ENCODE peak calls at places on chromosomes 4 and X, in nine cellular contexts. S is A673, B is Peyer's patch, E is esophagus squamous epithelium, V is PC-3, G is cardiac muscle cell, X is GM13976, Q is lower leg skin, A is endothelial cell. K is an unnamed sample.
A peak's percentile ranks its signal among the peaks of the same experiment; 100 is the strongest.

GRCh38 chr4:69458184-69458826 is 37.4 kb downstream of the UGT2B4 start:
- DNase-seq in V (no peak), G (no peak), E (no peak), Q (no peak), X (no peak), A (no peak), B (no peak), S (no peak), K (no peak)

GRCh38 chrX:111442791-111443190 is 30.8 kb upstream of the DCX start:
- DNase-seq in X (no peak), B (no peak), E (no peak), V (no peak), A (no peak), G (no peak), S (no peak), Q (no peak), K (no peak)

GRCh38 chrX:1169198-1169597 is 43.3 kb downstream of the CRLF2 start:
- DNase-seq in X (no peak), A (no peak), E (no peak), G (no peak), V (no peak), S (no peak), Q (no peak), B (no peak), K (no peak)

GRCh38 chr4:95715830-95716229 is 124.1 kb upstream of the PDHA2 start:
- DNase-seq in V (peak; percentile 69), G (no peak), X (no peak), Q (no peak), E (no peak), A (no peak), S (no peak), B (no peak), K (no peak)

GRCh38 chr4:54843946-54844345 is 186.2 kb downstream of the KIT start:
- DNase-seq in V (no peak), S (no peak), B (no peak), X (no peak), G (no peak), Q (no peak), E (no peak), A (no peak), K (no peak)

GRCh38 chr4:82431026-82431745 is 796 bp downstream of the ENOPH1 start:
- DNase-seq in Q (peak; percentile 89), B (peak; percentile 54), V (peak; percentile 26), S (no peak), X (peak; percentile 32), E (peak; percentile 52), A (no peak), G (peak; percentile 32), K (peak; percentile 23)

GRCh38 chr4:95215991-95216605 is 332.7 kb downstream of the UNC5C start:
- DNase-seq in B (no peak), S (peak; percentile 68), Q (no peak), E (no peak), X (no peak), A (no peak), V (no peak), G (peak; percentile 20), K (no peak)

GRCh38 chr4:19678763-19679162 is 572.9 kb upstream of the SLIT2 start:
- DNase-seq in E (no peak), B (no peak), S (no peak), Q (no peak), X (no peak), V (peak; percentile 4), A (no peak), G (peak; percentile 72), K (no peak)

GRCh38 chr4:6048537-6048936 is 30.3 kb upstream of the C4orf50 start:
- DNase-seq in G (no peak), V (no peak), S (no peak), A (no peak), E (no peak), Q (no peak), X (no peak), B (no peak), K (no peak)

GRCh38 chr4:147309434-147309833 is 171.5 kb upstream of the EDNRA start:
- DNase-seq in X (no peak), A (no peak), Q (no peak), V (no peak), S (no peak), G (no peak), E (no peak), B (no peak), K (no peak)

GRCh38 chr4:31051151-31051550 is 331.0 kb downstream of the PCDH7 start:
- DNase-seq in G (no peak), S (no peak), Q (no peak), B (no peak), X (no peak), A (no peak), E (no peak), V (no peak), K (no peak)

GRCh38 chr4:31041385-31041784 is 321.2 kb downstream of the PCDH7 start:
- DNase-seq in X (no peak), E (no peak), S (no peak), Q (no peak), G (no peak), V (no peak), A (no peak), B (no peak), K (no peak)

GRCh38 chr4:31045151-31045550 is 325.0 kb downstream of the PCDH7 start:
- DNase-seq in G (no peak), V (peak; percentile 16), A (no peak), Q (no peak), S (peak; percentile 79), X (no peak), B (no peak), E (no peak), K (no peak)

GRCh38 chr4:31043382-31044062 is 323.4 kb downstream of the PCDH7 start:
- DNase-seq in E (no peak), V (no peak), S (no peak), A (no peak), X (no peak), G (no peak), B (no peak), Q (no peak), K (no peak)

DNA sequence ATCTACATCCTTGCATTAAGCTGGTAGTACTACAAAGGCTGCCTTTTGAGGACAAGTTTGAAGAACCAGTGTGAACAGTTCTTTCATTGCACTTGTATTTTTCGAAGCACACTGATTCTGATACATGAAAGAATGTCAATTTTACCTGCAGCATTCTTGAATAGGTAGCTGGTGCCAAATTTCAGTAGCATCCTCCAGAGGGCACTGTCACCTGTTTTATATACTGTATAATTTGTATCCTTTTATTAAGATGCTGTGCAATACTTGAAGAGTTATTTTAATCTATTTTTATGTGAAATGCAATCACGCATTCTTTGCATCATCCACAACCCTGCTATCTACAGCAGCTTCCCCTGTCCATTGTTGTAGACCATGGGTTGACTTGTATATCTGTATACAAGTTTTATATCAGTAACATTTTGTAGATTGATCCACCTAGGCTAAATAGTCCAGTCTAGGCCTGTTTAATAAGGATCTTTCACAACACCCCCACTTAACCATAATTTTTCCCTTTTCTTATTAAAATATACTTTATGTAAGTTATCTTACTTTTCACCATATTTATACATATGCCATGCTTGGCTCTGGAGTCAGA is 325.7 kb downstream of the PCDH7 start:
- DNase-seq in X (no peak), B (no peak), A (peak; percentile 4), G (peak; percentile 33), V (peak; percentile 65), S (peak; percentile 50), Q (no peak), E (no peak), K (no peak)
- TF ChIP-seq CTCF in X (no peak), B (peak; percentile 58), A (peak; percentile 54), G (peak; percentile 54), V (peak; percentile 72), S (peak; percentile 70), Q (no peak), E (peak; percentile 61), K (no peak)

DNA sequence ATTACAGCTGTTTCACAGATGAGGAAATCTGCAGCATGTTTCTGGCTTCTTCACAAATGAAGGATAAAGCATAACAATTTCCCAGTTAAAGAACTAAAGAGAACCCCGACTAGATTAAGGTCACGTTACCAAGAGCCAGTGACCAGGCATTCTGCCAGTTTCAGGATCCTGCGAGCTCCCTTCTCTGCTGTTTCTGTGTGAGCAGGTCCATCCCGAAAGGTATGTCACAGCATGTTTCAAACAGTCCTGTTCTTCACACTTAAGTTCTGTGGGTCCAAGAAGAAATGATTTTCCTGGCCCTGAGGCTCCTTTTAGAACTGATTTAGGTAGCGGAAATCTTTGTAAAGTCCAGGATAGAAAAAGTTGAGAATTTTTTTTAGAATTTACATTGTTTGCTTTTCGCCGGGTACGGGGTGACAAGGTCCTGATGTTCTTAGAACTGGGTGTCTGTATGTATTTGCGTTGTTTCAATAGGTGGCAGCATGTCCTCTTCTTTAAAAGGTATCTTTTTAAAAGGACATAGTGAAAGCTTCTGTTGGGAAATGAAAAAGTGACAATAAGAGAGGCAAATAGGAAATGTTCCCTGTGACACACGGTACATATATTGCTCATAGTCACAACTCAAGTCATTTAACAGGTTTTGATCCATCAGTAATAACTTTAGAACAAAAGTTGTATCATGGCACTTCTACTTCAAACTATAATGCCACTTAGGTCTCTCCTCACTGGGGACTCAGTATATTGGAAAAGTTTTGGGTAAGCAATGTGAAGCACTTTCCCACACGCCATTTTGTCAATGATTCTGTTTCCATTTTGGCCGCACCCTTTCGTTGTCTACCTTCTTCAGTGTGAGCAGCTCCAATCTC is 18.4 kb downstream of the IL21 start:
- DNase-seq in E (no peak), A (no peak), S (peak; percentile 64), V (peak; percentile 65), Q (no peak), X (peak; percentile 23), G (peak; percentile 72), B (no peak), K (peak; percentile 17)
- TF ChIP-seq CTCF in E (peak; percentile 23), A (peak; percentile 9), S (peak; percentile 58), V (peak; percentile 73), Q (no peak), X (peak; percentile 24), G (peak; percentile 51), B (peak; percentile 44), K (no peak)

DNA sequence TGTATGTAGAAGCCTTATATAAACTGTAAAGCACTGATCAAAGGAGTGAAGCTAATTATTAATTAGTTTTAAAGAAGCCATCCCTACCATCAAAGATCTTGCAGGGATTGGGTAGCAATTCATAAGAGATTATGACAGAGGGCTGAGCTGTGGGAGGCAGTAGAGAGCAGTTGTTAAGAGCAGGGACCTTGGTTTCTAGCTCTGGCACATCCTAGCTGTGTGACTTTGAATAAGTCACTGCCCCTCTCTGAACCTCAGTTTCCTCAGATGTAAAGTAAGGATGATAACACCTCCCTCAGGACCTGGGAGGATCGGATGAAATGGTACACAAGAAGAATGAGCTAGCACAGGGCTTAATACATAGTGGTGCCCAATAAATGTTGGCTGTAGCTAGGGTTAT is 45.4 kb downstream of the APLN start:
- DNase-seq in S (no peak), Q (no peak), X (no peak), G (no peak), E (no peak), V (no peak), B (no peak), A (no peak), K (no peak)
- TF ChIP-seq CTCF in S (peak; percentile 39), Q (no peak), X (no peak), G (peak; percentile 21), E (no peak), V (peak; percentile 35), B (peak; percentile 33), A (no peak), K (no peak)

DNA sequence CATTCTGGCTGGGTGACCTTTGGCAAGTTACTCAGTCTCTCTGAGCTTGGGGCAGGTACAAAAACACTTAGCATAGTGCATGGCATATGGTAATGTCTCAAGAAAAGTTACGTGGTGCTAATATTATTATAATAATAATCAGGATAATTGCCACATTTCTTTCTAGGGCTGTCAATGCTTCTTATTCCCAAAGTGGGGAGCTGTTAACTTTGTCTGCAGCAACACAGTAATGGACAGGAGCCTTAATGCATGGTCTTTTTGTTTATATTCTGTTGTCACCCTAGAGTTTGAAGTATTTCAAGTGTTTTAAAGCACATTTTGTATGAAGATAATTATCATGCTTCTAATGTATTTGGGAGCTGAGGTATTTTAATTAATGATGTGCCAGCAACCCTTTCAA is 121.8 kb downstream of the FHIP1A start:
- DNase-seq in B (no peak), Q (no peak), A (no peak), G (peak; percentile 50), E (no peak), V (peak; percentile 12), S (no peak), X (no peak), K (no peak)
- TF ChIP-seq CTCF in B (peak; percentile 52), Q (no peak), A (no peak), G (peak; percentile 50), E (no peak), V (peak; percentile 58), S (no peak), X (no peak), K (no peak)

K was measured in GM20000.